ENCODE peak calls at places on chromosomes 4 and X, in ten cellular contexts. S is heart right ventricle, M is brain microvascular endothelial cell, G is lower lobe of right lung, F is HCT116, W is SK-N-SH, T is left ventricle myocardium inferior, B is neural progenitor cell, P is GM12864, L is spleen. U is an unnamed sample.

GRCh38 chr4:173573725-173574124 is 43.7 kb upstream of the HAND2 start:
- DNase-seq in S (no peak), M (no peak), G (no peak), F (no peak), W (no peak), T (no peak), B (no peak), P (no peak), L (no peak), U (no peak)

GRCh38 chr4:141486375-141486997 is 149.9 kb upstream of the IL15 start:
- DNase-seq in S (no peak), M (peak), G (no peak), F (no peak), W (no peak), T (no peak), B (no peak), P (no peak), L (no peak), U (peak)

GRCh38 chrX:115582871-115583729 is 22.1 kb downstream of the PLS3 start:
- DNase-seq in S (no peak), M (no peak), G (peak), F (no peak), W (no peak), T (no peak), B (no peak), P (no peak), L (no peak), U (no peak)

GRCh38 chr4:68693325-68694075 is 23.0 kb upstream of the UGT2B15 start:
- DNase-seq in S (no peak), M (no peak), G (no peak), F (no peak), W (no peak), T (no peak), B (no peak), P (no peak), L (no peak), U (no peak)

GRCh38 chr4:185039508-185040273 is 21.4 kb downstream of the HELT start:
- DNase-seq in S (no peak), M (peak), G (peak), F (peak), W (peak), T (no peak), B (peak), P (peak), L (no peak), U (peak)

GRCh38 chr4:147773261-147774184 is 41.6 kb downstream of the ARHGAP10 start:
- DNase-seq in S (no peak), M (peak), G (no peak), F (no peak), W (no peak), T (no peak), B (no peak), P (no peak), L (no peak), U (no peak)

GRCh38 chr4:81164623-81165416 is 50.2 kb downstream of the PRKG2 start:
- DNase-seq in S (no peak), M (peak), G (no peak), F (peak), W (no peak), T (no peak), B (no peak), P (no peak), L (no peak), U (no peak)

GRCh38 chr4:179941911-179942310 is 2301.3 kb upstream of the TENM3 start:
- DNase-seq in S (no peak), M (no peak), G (no peak), F (no peak), W (no peak), T (no peak), B (no peak), P (no peak), L (no peak), U (no peak)

GRCh38 chr4:74435296-74435695 is 9.6 kb upstream of the AREG start:
- DNase-seq in S (no peak), M (no peak), G (no peak), F (no peak), W (no peak), T (no peak), B (no peak), P (no peak), L (no peak), U (no peak)

GRCh38 chrX:65516756-65517155 is 17.8 kb downstream of the LAS1L start:
- DNase-seq in S (no peak), M (no peak), G (no peak), F (no peak), W (no peak), T (no peak), B (no peak), P (no peak), L (no peak), U (no peak)

GRCh38 chr4:85166318-85166717 is 199.8 kb upstream of the WDFY3 start:
- DNase-seq in S (no peak), M (no peak), G (no peak), F (no peak), W (no peak), T (no peak), B (no peak), P (no peak), L (no peak), U (no peak)

GRCh38 chr4:79852305-79852730 is 220.7 kb downstream of the ANTXR2 start:
- DNase-seq in S (peak), M (peak), G (peak), F (peak), W (no peak), T (peak), B (no peak), P (no peak), L (no peak), U (no peak)

GRCh38 chr4:113584407-113585150 is 177.0 kb downstream of the CAMK2D start:
- DNase-seq in S (no peak), M (peak), G (no peak), F (peak), W (no peak), T (no peak), B (peak), P (no peak), L (no peak), U (peak)

GRCh38 chrX:5390376-5390775 is 838.3 kb downstream of the NLGN4X start:
- DNase-seq in S (no peak), M (no peak), G (no peak), F (no peak), W (no peak), T (no peak), B (no peak), P (no peak), L (no peak), U (no peak)

GRCh38 chrX:38987135-38987780 is 186.0 kb downstream of the MID1IP1 start:
- DNase-seq in S (no peak), M (no peak), G (no peak), F (no peak), W (peak), T (no peak), B (no peak), P (no peak), L (no peak), U (no peak)

GRCh38 chrX:10666102-10666501 is 45.7 kb upstream of the MID1 start:
- DNase-seq in S (no peak), M (no peak), G (no peak), F (no peak), W (no peak), T (no peak), B (no peak), P (no peak), L (no peak), U (no peak)

GRCh38 chr4:55123791-55124190 is 1.6 kb downstream of the KDR start:
- DNase-seq in S (no peak), M (no peak), G (no peak), F (no peak), W (no peak), T (no peak), B (no peak), P (no peak), L (no peak), U (no peak)

GRCh38 chrX:10296581-10296980 is 139.8 kb downstream of the CLCN4 start:
- DNase-seq in S (no peak), M (peak), G (no peak), F (no peak), W (no peak), T (no peak), B (no peak), P (no peak), L (no peak), U (peak)

GRCh38 chr4:116066711-116067245 is 953.4 kb upstream of the NDST4 start:
- DNase-seq in S (no peak), M (no peak), G (no peak), F (no peak), W (no peak), T (no peak), B (no peak), P (no peak), L (no peak), U (no peak)

GRCh38 chr4:68466185-68466584 is 18.9 kb downstream of the TMPRSS11E start:
- DNase-seq in S (no peak), M (peak), G (no peak), F (peak), W (no peak), T (no peak), B (no peak), P (no peak), L (no peak), U (peak)

GRCh38 chrX:78643106-78643505 is 16.0 kb downstream of the RTL3 start:
- DNase-seq in S (no peak), M (peak), G (no peak), F (no peak), W (no peak), T (no peak), B (no peak), P (no peak), L (peak), U (peak)

GRCh38 chr4:6885953-6886557 is 23.6 kb upstream of the TBC1D14 start:
- DNase-seq in S (peak), M (peak), G (peak), F (no peak), W (no peak), T (peak), B (no peak), P (no peak), L (peak), U (no peak)

GRCh38 chrX:78327370-78328048 is at the start of gene CYSLTR1:
- DNase-seq in S (no peak), M (no peak), G (no peak), F (no peak), W (no peak), T (no peak), B (peak), P (peak), L (no peak), U (no peak)

GRCh38 chr4:38233727-38234478 is 273.7 kb downstream of the PTTG2 start:
- DNase-seq in S (peak), M (no peak), G (peak), F (no peak), W (no peak), T (peak), B (no peak), P (no peak), L (no peak), U (no peak)

GRCh38 chr4:43932448-43932847 is 516.2 kb downstream of the KCTD8 start:
- DNase-seq in S (no peak), M (no peak), G (no peak), F (no peak), W (no peak), T (no peak), B (no peak), P (no peak), L (no peak), U (no peak)

GRCh38 chrX:13078739-13079444 is 34.5 kb upstream of the FAM9C start:
- DNase-seq in S (peak), M (peak), G (no peak), F (no peak), W (no peak), T (peak), B (peak), P (no peak), L (no peak), U (peak)

GRCh38 chrX:30613736-30614135 is 36.2 kb upstream of the TASL start:
- DNase-seq in S (no peak), M (no peak), G (no peak), F (no peak), W (no peak), T (no peak), B (no peak), P (no peak), L (no peak), U (no peak)

GRCh38 chr4:88759039-88759631 is 61.5 kb upstream of the NAP1L5 start:
- DNase-seq in S (no peak), M (peak), G (no peak), F (no peak), W (peak), T (no peak), B (peak), P (no peak), L (no peak), U (peak)

GRCh38 chr4:173370130-173370476 is 651 bp upstream of the SAP30 start:
- DNase-seq in S (peak), M (peak), G (peak), F (no peak), W (peak), T (peak), B (no peak), P (no peak), L (peak), U (no peak)

GRCh38 chrX:134171661-134172587 is 65.1 kb upstream of the CCDC160 start:
- DNase-seq in S (peak), M (no peak), G (no peak), F (no peak), W (peak), T (peak), B (peak), P (no peak), L (peak), U (no peak)

DNA sequence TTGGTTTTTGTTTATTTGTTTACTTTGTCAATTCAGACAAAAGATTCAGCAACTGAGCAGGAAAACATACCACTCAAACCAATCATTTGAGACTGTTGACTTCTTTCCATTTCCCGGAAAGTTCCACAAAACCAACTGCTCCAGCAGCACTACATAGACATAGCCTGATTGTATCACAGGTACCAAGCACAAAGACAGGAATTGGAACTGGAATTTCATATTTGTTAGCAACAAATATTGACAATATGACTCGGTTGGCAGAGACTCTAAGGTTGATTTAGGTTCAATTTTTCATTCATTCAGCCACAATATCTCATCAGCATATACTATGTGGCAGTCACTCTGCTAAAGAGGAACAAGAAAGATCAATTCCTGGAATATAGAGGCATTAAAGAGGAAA is 364.0 kb downstream of the ZIC3 start:
- DNase-seq in S (no peak), M (no peak), G (no peak), F (no peak), W (no peak), T (no peak), B (no peak), P (no peak), L (no peak), U (no peak)
- TF ChIP-seq CTCF in S (no peak), M (no peak), G (no peak), F (no peak), W (no peak), T (no peak), B (no peak), P (no peak), L (no peak), U (no peak)

GRCh38 chrX:121579016-121579760 is 531.8 kb downstream of the GLUD2 start:
- DNase-seq in S (no peak), M (peak), G (no peak), F (peak), W (peak), T (no peak), B (peak), P (peak), L (no peak), U (peak)
- TF ChIP-seq CTCF in S (peak), M (peak), G (peak), F (peak), W (peak), T (peak), B (peak), P (peak), L (no peak), U (no peak)

DNA sequence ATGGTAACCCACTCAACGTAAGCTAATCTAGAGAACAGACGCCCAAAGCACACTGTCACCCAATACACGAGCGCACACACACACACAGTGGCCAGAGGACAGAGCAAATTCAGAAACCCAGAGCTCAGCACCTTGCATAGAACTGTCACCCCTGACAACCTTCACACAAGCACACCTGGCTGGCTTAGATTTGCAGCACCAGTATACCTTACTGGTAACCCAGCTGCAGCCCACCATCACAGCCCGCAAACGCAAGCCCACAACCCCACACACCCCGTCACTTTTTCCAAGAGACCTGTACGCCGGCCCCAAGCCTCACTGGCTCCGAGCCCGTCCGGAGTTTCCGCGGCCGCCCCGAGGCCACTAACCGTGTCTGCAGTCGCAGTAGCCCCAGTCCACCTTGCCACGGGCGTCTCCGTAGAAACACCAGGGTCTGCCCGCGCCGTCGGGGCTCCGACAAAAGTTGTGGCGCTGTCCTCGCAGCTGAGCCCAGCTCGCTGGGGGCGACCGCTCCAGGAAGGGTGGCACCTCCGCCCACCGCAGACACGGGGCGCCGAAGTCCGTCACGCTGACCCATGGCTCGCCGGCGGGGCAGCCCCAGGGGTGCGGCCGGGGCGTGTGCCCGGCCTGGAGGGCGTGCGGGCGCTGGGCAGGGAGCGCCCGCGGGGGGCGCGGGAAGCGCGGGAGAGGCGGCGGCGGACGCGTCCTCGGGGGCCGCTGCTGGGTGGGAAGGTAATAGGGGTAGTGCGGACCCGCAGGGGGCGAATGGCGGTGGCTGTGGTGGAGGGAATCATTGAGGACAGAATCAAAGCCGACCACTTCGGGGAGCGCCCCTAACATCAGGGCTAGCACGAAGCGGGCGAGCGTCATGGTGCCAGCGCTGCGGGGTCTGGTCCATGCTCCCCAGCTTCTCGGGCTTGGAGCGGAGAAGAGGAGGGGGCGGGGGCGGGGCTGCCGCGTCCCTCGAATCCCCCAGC is 664 bp downstream of the PRSS12 start:
- DNase-seq in S (no peak), M (peak), G (peak), F (peak), W (peak), T (no peak), B (peak), P (no peak), L (peak), U (peak)
- TF ChIP-seq CTCF in S (no peak), M (peak), G (no peak), F (no peak), W (peak), T (no peak), B (no peak), P (no peak), L (no peak), U (no peak)

GRCh38 chrX:85544609-85545008 is 165.1 kb upstream of the POF1B start:
- DNase-seq in S (no peak), M (no peak), G (no peak), F (no peak), W (no peak), T (no peak), B (no peak), P (no peak), L (no peak), U (no peak)
- TF ChIP-seq CTCF in S (peak), M (peak), G (peak), F (peak), W (peak), T (peak), B (peak), P (peak), L (peak), U (peak)

DNA sequence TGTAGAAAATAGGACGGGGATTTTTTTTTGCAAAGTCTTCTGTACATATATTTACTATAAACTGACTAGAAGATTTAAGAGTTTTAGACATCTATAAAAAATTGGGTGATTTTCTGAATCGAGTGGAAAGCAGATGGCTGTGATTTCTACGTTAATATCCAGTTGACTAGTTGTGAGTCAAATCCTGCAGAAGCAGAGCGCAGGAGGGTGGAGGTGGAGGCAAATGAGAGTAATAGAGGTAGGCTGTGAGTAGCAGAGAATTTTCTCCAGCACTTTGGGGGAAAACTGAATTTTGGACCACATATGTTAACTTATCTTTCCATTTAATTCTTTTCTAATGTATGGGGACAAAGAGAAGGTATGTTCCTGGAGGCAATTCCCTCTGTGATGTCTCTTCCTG is 82.1 kb upstream of the SOX3 start:
- DNase-seq in S (no peak), M (no peak), G (no peak), F (no peak), W (no peak), T (no peak), B (no peak), P (no peak), L (no peak), U (no peak)
- TF ChIP-seq CTCF in S (no peak), M (no peak), G (no peak), F (no peak), W (no peak), T (no peak), B (no peak), P (no peak), L (no peak), U (no peak)

GRCh38 chr4:57190651-57191481 is 80.7 kb upstream of the IGFBP7 start:
- DNase-seq in S (no peak), M (peak), G (no peak), F (peak), W (peak), T (no peak), B (peak), P (peak), L (no peak), U (no peak)
- TF ChIP-seq CTCF in S (peak), M (peak), G (peak), F (peak), W (peak), T (peak), B (peak), P (peak), L (peak), U (peak)

GRCh38 chrX:98028691-98029090 is 1145.0 kb downstream of the RPA4 start:
- DNase-seq in S (no peak), M (no peak), G (no peak), F (no peak), W (no peak), T (no peak), B (no peak), P (no peak), L (no peak), U (no peak)
- TF ChIP-seq CTCF in S (no peak), M (no peak), G (no peak), F (no peak), W (no peak), T (no peak), B (no peak), P (no peak), L (no peak), U (no peak)

DNA sequence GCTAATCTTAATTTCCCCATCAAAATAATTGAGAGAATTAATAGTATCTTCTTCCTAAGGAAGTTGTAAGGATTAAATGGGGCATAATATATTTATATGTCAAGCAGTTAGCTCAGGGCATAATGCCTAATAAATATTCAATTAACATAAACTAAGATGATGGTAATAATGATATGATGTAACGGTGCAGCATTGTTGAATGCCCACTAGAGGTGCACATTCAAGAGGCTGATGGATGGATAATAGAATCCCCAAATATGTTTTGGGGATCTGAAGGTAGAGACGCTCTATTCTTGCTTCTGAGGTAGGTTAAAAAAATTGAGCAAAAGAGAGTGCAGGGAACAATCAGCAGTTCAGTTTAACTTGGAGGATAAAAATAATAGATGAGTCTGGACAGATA is 37.1 kb downstream of the ATOH1 start:
- DNase-seq in S (no peak), M (no peak), G (no peak), F (no peak), W (no peak), T (no peak), B (no peak), P (no peak), L (no peak), U (no peak)
- TF ChIP-seq CTCF in S (no peak), M (no peak), G (no peak), F (peak), W (peak), T (no peak), B (peak), P (no peak), L (no peak), U (peak)

GRCh38 chr4:127623755-127624087 is 9.0 kb upstream of the INTU start:
- DNase-seq in S (no peak), M (peak), G (no peak), F (no peak), W (no peak), T (no peak), B (peak), P (no peak), L (no peak), U (no peak)

GRCh38 chr4:127618427-127618826 is 14.3 kb upstream of the INTU start:
- DNase-seq in S (no peak), M (no peak), G (no peak), F (no peak), W (no peak), T (no peak), B (no peak), P (no peak), L (no peak), U (no peak)

GRCh38 chr4:127622621-127622922 is 10.2 kb upstream of the INTU start:
- DNase-seq in S (no peak), M (no peak), G (no peak), F (no peak), W (no peak), T (no peak), B (no peak), P (no peak), L (no peak), U (no peak)

GRCh38 chr4:127624176-127624575 is 8.6 kb upstream of the INTU start:
- DNase-seq in S (no peak), M (no peak), G (no peak), F (no peak), W (no peak), T (no peak), B (no peak), P (no peak), L (no peak), U (no peak)

GRCh38 chr4:127622923-127623754 is 9.6 kb upstream of the INTU start:
- DNase-seq in S (peak), M (peak), G (peak), F (no peak), W (peak), T (peak), B (peak), P (no peak), L (peak), U (no peak)
- TF ChIP-seq CTCF in S (no peak), M (peak), G (peak), F (no peak), W (peak), T (peak), B (peak), P (no peak), L (no peak), U (peak)